ENCODE peak calls at places on chromosomes 3 and 15, in nine cellular contexts. R is activated effector memory CD4-positive, alpha-beta T cell treated with Interleukin-2 at 50 U/mL for 16 hours; H is CD8-positive, alpha-beta memory T cell; U is HCT116; F is EH; A is NCI-H1105; O is WERI-Rb-1; I is lower leg skin; L is stimulated activated CD4-positive, alpha-beta T cell treated with anti-CD3 and anti-CD28 coated beads, Interleukin-12 subunit alpha, Interleukin-12 subunit beta, amount 100 ng/mL, for 4 hours. X is an unnamed sample.

GRCh38 chr3:15427981-15428380 is 583 bp downstream of the EAF1 start:
- DNase-seq in R (no peak), H (no peak), U (no peak), F (no peak), A (no peak), O (no peak), I (no peak), L (no peak), X (no peak)

GRCh38 chr3:13379191-13379830 is 40.8 kb downstream of the NUP210 start:
- DNase-seq in R (no peak), H (no peak), U (no peak), F (peak; percentile 91), A (no peak), O (no peak), I (no peak), L (no peak), X (no peak)

GRCh38 chr3:66336358-66336766 is 115.6 kb downstream of the SLC25A26 start:
- DNase-seq in R (no peak), H (no peak), U (no peak), F (peak; percentile 79), A (no peak), O (no peak), I (no peak), L (no peak), X (no peak)

GRCh38 chr15:43383070-43383469 is 12.2 kb downstream of the TUBGCP4 start:
- DNase-seq in R (no peak), H (no peak), U (no peak), F (peak; percentile 80), A (no peak), O (no peak), I (no peak), L (no peak), X (no peak)

GRCh38 chr3:50155891-50156290 is 767 bp downstream of the SEMA3F start:
- DNase-seq in R (no peak), H (no peak), U (no peak), F (no peak), A (no peak), O (no peak), I (no peak), L (no peak), X (no peak)

GRCh38 chr3:18443670-18444596 is 18.8 kb upstream of the SATB1 start:
- DNase-seq in R (peak; percentile 7), H (no peak), U (no peak), F (peak; percentile 3), A (no peak), O (peak; percentile 11), I (peak; percentile 86), L (peak; percentile 30), X (peak; percentile 20)

GRCh38 chr3:42214064-42214463 is 51.9 kb downstream of the CCK start:
- DNase-seq in R (no peak), H (no peak), U (no peak), F (no peak), A (no peak), O (no peak), I (no peak), L (no peak), X (no peak)

GRCh38 chr15:99306694-99307338 is 55.5 kb downstream of the LRRC28 start:
- DNase-seq in R (no peak), H (no peak), U (no peak), F (no peak), A (peak; percentile 86), O (peak; percentile 72), I (no peak), L (no peak), X (no peak)

GRCh38 chr3:187709155-187709554 is 6.8 kb upstream of the RTP2 start:
- DNase-seq in R (no peak), H (no peak), U (peak; percentile 31), F (no peak), A (no peak), O (peak; percentile 34), I (no peak), L (no peak), X (no peak)

X was measured in stimulated activated naive B cell treated with anti-CD40 and anti-IgM and Interleukin-4, amounts not matched to agents 10 μg/mL and 1 μg/mL and 100 μg/mL, for 72 hours.